ENCODE peak calls at places on chromosomes 13 and 19, in four cellular contexts. J is tibial nerve, I is endothelial cell, M is left ventricle myocardium inferior. Y is an unnamed sample.

GRCh38 chr19:30480097-30480496 is 107.9 kb downstream of the ZNF536 start:
- DNase-seq in M (no peak), J (no peak), I (no peak), Y (no peak)

GRCh38 chr19:43618921-43619261 is 538 bp downstream of the ZNF428 start:
- DNase-seq in M (no peak), I (peak; percentile 35), J (no peak), Y (no peak)

GRCh38 chr19:40089462-40089861 is 1.3 kb downstream of the ZNF780A start:
- DNase-seq in J (no peak), I (no peak), M (no peak), Y (no peak)

GRCh38 chr19:58385313-58386165 is 1.5 kb upstream of the RPS5 start:
- DNase-seq in M (no peak), I (no peak), J (no peak), Y (no peak)

GRCh38 chr13:40583738-40584137 is 82.7 kb downstream of the FOXO1 start:
- DNase-seq in M (no peak), I (no peak), J (no peak), Y (no peak)

GRCh38 chr13:33328691-33329090 is 43.1 kb upstream of the STARD13 start:
- DNase-seq in J (no peak), M (no peak), I (no peak), Y (no peak)

GRCh38 chr19:7488736-7489353 is at the start of gene PEX11G:
- DNase-seq in I (peak; percentile 94), M (peak; percentile 93), J (peak; percentile 75), Y (peak; percentile 97)

GRCh38 chr19:29798783-29799182 is 13.0 kb upstream of the CCNE1 start:
- DNase-seq in I (no peak), J (no peak), M (no peak), Y (no peak)

GRCh38 chr13:77383097-77383496 is 56.2 kb upstream of the MYCBP2 start:
- DNase-seq in M (no peak), I (no peak), J (no peak), Y (no peak)

GRCh38 chr19:57421037-57421436 is 10.1 kb downstream of the ZNF17 start:
- DNase-seq in I (no peak), J (no peak), M (no peak), Y (no peak)

GRCh38 chr13:60733933-60734332 is 336.9 kb downstream of the TDRD3 start:
- DNase-seq in J (no peak), M (no peak), I (no peak), Y (no peak)

GRCh38 chr13:86856996-86857395 is 814.2 kb upstream of the SLITRK5 start:
- DNase-seq in I (no peak), J (no peak), M (no peak), Y (no peak)

GRCh38 chr13:21218351-21219043 is 42.0 kb downstream of the MRPL57 start:
- DNase-seq in J (no peak), I (no peak), M (no peak), Y (no peak)

GRCh38 chr19:46265217-46265828 is 31.5 kb upstream of the HIF3A start:
- DNase-seq in J (no peak), I (peak; percentile 82), M (no peak), Y (peak; percentile 81)

GRCh38 chr13:96503481-96503880 is 413.6 kb downstream of the HS6ST3 start:
- DNase-seq in M (no peak), I (no peak), J (no peak), Y (no peak)

GRCh38 chr19:6718741-6719539 is 1.5 kb downstream of the C3 start:
- DNase-seq in M (no peak), I (no peak), J (no peak), Y (no peak)

GRCh38 chr13:40668335-40668734 is 1.9 kb upstream of the FOXO1 start:
- DNase-seq in M (peak; percentile 62), J (peak; percentile 50), I (peak; percentile 29), Y (no peak)

GRCh38 chr19:1018932-1019615 is 1.8 kb downstream of the TMEM259 start:
- DNase-seq in I (no peak), J (no peak), M (peak; percentile 15), Y (no peak)

GRCh38 chr19:29819300-29819699 is 7.5 kb downstream of the CCNE1 start:
- DNase-seq in M (no peak), J (no peak), I (no peak), Y (no peak)

GRCh38 chr19:18500820-18501219 is 21.1 kb downstream of the ELL start:
- DNase-seq in M (peak; percentile 77), J (no peak), I (no peak), Y (no peak)

GRCh38 chr19:40612831-40613668 is 11.9 kb downstream of the LTBP4 start:
- DNase-seq in M (no peak), I (peak; percentile 77), J (peak; percentile 57), Y (no peak)

GRCh38 chr13:113305208-113305607 is 8.2 kb downstream of the LAMP1 start:
- DNase-seq in J (no peak), I (no peak), M (no peak), Y (no peak)

GRCh38 chr19:16117594-16118033 is 5.9 kb downstream of the RAB8A start:
- DNase-seq in M (no peak), J (no peak), I (no peak), Y (no peak)

GRCh38 chr19:5913739-5914357 is at the start of gene CAPS:
- DNase-seq in I (no peak), M (peak; percentile 60), J (peak; percentile 44), Y (no peak)

GRCh38 chr13:27170521-27171243 is 929 bp downstream of the USP12 start:
- DNase-seq in I (peak; percentile 80), M (peak; percentile 36), J (no peak), Y (peak; percentile 80)
- TF ChIP-seq CTCF in I (no peak), M (no peak), J (no peak), Y (no peak)

GRCh38 chr19:38361633-38362075 is 12.7 kb upstream of the PSMD8 start:
- DNase-seq in M (peak; percentile 76), I (peak; percentile 77), J (peak; percentile 22), Y (peak; percentile 81)
- TF ChIP-seq CTCF in M (peak; percentile 34), I (no peak), J (no peak), Y (peak; percentile 60)

GRCh38 chr13:28528388-28528787 is 33.5 kb upstream of the FLT1 start:
- DNase-seq in M (no peak), I (no peak), J (no peak), Y (no peak)

GRCh38 chr13:28529836-28530235 is 34.9 kb upstream of the FLT1 start:
- DNase-seq in M (no peak), J (no peak), I (no peak), Y (no peak)

GRCh38 chr13:28527629-28528028 is 32.7 kb upstream of the FLT1 start:
- DNase-seq in J (no peak), M (no peak), I (no peak), Y (no peak)

GRCh38 chr13:28530729-28531194 is 35.8 kb upstream of the FLT1 start:
- DNase-seq in J (no peak), I (no peak), M (no peak), Y (no peak)

DNA sequence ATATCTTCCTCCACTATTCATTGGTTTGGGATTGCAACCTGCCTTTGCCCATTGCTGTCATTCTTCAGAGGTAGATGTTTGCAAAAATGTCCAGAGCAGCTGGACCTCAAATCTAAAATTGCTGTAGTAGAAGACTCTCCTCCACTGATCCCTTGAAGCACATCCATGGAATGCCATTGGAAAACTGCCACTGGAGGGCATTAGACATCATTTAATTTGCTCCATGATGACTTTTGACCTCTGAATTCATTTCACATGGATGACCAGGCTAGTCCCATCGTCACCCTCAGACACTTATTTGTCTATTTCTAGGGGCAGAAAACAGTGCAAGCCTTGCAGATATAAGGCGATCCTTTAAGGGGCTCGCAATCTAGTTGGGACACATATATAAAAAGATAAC is 33.9 kb upstream of the FLT1 start:
- DNase-seq in I (no peak), J (no peak), M (no peak), Y (no peak)
- TF ChIP-seq CTCF in I (no peak), J (no peak), M (no peak), Y (no peak)

DNA sequence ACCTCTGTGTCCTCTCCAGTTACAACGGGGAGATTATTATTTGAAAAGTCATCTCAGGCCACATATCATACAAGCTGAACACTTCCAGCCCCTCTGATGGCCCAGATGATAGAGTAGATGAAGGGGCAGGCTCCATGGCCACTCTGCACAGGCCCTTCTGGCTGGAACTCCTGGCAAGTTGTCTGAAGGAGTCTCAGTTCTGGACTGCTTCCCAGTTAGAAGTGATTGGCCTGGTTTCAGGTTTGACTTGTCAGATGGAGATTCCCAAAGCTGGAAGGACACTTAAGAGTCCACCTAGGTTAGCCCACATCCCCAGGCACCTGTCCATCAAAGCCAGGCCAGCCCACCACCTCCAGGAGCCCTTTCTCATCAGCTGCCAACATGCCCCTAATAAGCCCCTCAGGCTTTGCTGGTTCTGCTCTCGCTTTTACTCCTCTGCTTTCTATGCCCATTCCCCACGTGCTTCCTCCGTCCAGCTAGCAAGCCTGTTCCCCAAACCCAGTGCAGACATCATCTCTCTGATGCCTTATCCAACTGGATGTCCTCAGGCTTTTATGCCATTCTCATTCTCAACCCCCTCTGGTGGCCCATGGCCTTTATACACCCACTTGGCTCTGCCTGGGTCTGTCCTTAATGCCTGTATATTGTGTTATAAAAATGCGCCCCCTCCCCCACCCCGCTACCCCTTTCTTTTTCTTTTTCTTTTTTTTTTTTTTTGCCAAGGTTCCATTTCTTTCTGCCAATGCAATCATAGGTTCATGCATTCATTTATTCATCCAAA is 56.5 kb downstream of the HSPH1 start:
- DNase-seq in J (no peak), M (no peak), I (peak; percentile 15), Y (no peak)
- TF ChIP-seq CTCF in J (no peak), M (no peak), I (peak; percentile 22), Y (no peak)

GRCh38 chr19:49665301-49666119 is at the start of the genes BCL2L12 and IRF3:
- DNase-seq in J (peak; percentile 97), I (peak; percentile 94), M (peak; percentile 97), Y (peak; percentile 97)
- TF ChIP-seq CTCF in J (peak; percentile 13), I (no peak), M (no peak), Y (no peak)

DNA sequence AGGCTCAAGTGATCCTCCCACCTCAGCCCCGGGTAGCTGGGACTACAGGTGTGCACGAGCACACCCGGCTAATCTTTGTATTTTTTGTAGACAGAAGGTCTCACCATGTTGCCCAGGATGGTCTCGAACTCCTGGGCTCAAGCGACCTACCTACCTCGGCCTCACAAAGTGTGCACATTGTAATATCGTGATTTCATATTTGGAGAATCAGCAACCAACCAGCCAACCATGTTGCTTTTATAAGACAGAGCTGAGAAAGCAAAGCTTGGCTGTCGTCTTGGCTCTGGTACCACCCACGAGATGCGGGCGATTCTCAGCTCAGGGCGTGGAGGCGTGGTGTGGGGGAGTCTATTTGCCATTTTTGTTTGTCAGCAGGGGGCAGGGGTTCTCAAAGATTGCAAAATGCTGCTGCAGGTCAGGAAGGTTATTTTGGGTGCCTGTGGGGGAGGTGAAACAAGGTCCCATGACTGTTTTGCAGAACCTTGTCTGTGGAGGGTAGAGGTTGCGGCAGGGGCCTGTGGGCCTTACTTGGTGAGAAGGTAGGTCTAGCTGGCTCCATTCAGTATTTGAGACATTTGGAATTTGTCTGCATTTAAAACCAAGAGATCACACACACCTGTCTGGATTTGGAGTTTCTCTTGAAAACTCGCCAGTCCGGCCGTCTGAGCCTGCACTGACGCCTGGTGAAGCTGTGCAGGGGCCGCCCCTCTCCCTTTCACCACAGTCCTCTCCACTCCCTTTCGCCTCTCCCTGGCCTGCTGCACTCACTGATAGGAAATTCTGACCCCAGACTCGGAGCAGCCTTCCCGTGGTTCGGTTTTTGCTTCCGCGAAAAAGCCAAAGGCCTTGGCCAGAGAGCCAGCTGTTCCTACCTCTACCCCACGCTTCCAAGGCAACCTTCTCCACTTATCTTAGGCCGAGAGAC is 15.4 kb downstream of the TNFAIP8L1 start:
- DNase-seq in M (no peak), J (no peak), I (no peak), Y (no peak)
- TF ChIP-seq CTCF in M (no peak), J (no peak), I (no peak), Y (no peak)